ENCODE peak calls at places on chromosomes 13 and 19, in eight cellular contexts. One of them, this sample, is unnamed.

GRCh38 chr13:27171244-27171829 is at the start of gene USP12:
- DNase-seq in T-helper 9 cell: no peak
- DNase-seq in breast epithelium: peak
- DNase-seq in NCI-H345: peak
- DNase-seq in SHP77: no peak
- DNase-seq in stimulated activated CD8-positive, alpha-beta memory T cell treated with anti-CD3 and anti-CD28 coated beads, Interleukin-2, amount 100 ng/mL, for 48 hours: no peak
- DNase-seq in progenitor cell of endocrine pancreas: peak
- DNase-seq in AG10803: peak
- DNase-seq in this sample: no peak

GRCh38 chr19:12939292-12939606 is 840 bp downstream of the CALR start:
- DNase-seq in T-helper 9 cell: no peak
- DNase-seq in breast epithelium: no peak
- DNase-seq in NCI-H345: no peak
- DNase-seq in SHP77: no peak
- DNase-seq in stimulated activated CD8-positive, alpha-beta memory T cell treated with anti-CD3 and anti-CD28 coated beads, Interleukin-2, amount 100 ng/mL, for 48 hours: no peak
- DNase-seq in progenitor cell of endocrine pancreas: no peak
- DNase-seq in AG10803: peak
- DNase-seq in this sample: peak

GRCh38 chr13:24911135-24911524 is 147.2 kb downstream of the RNF17 start:
- DNase-seq in T-helper 9 cell: no peak
- DNase-seq in breast epithelium: no peak
- DNase-seq in NCI-H345: no peak
- DNase-seq in SHP77: no peak
- DNase-seq in stimulated activated CD8-positive, alpha-beta memory T cell treated with anti-CD3 and anti-CD28 coated beads, Interleukin-2, amount 100 ng/mL, for 48 hours: no peak
- DNase-seq in progenitor cell of endocrine pancreas: no peak
- DNase-seq in AG10803: peak
- DNase-seq in this sample: peak

GRCh38 chr13:109447667-109448066 is 338.7 kb downstream of the IRS2 start:
- DNase-seq in T-helper 9 cell: no peak
- DNase-seq in breast epithelium: no peak
- DNase-seq in NCI-H345: no peak
- DNase-seq in SHP77: no peak
- DNase-seq in stimulated activated CD8-positive, alpha-beta memory T cell treated with anti-CD3 and anti-CD28 coated beads, Interleukin-2, amount 100 ng/mL, for 48 hours: no peak
- DNase-seq in progenitor cell of endocrine pancreas: no peak
- DNase-seq in AG10803: no peak
- DNase-seq in this sample: no peak

GRCh38 chr19:3852614-3853254 is 16.1 kb downstream of the ZFR2 start:
- DNase-seq in T-helper 9 cell: peak
- DNase-seq in breast epithelium: no peak
- DNase-seq in NCI-H345: peak
- DNase-seq in SHP77: peak
- DNase-seq in stimulated activated CD8-positive, alpha-beta memory T cell treated with anti-CD3 and anti-CD28 coated beads, Interleukin-2, amount 100 ng/mL, for 48 hours: no peak
- DNase-seq in progenitor cell of endocrine pancreas: no peak
- DNase-seq in AG10803: peak
- DNase-seq in this sample: peak

GRCh38 chr13:24638096-24638495 is 42.1 kb upstream of the ATP12A start:
- DNase-seq in T-helper 9 cell: no peak
- DNase-seq in breast epithelium: no peak
- DNase-seq in NCI-H345: no peak
- DNase-seq in SHP77: no peak
- DNase-seq in stimulated activated CD8-positive, alpha-beta memory T cell treated with anti-CD3 and anti-CD28 coated beads, Interleukin-2, amount 100 ng/mL, for 48 hours: no peak
- DNase-seq in progenitor cell of endocrine pancreas: no peak
- DNase-seq in AG10803: no peak
- DNase-seq in this sample: no peak

GRCh38 chr19:2727640-2727944 is 6.4 kb upstream of the DIRAS1 start:
- DNase-seq in T-helper 9 cell: no peak
- DNase-seq in breast epithelium: no peak
- DNase-seq in NCI-H345: no peak
- DNase-seq in SHP77: no peak
- DNase-seq in stimulated activated CD8-positive, alpha-beta memory T cell treated with anti-CD3 and anti-CD28 coated beads, Interleukin-2, amount 100 ng/mL, for 48 hours: no peak
- DNase-seq in progenitor cell of endocrine pancreas: no peak
- DNase-seq in AG10803: peak
- DNase-seq in this sample: peak

GRCh38 chr13:76937416-76937815 is 10.9 kb upstream of the ACOD1 start:
- DNase-seq in T-helper 9 cell: no peak
- DNase-seq in breast epithelium: no peak
- DNase-seq in NCI-H345: no peak
- DNase-seq in SHP77: no peak
- DNase-seq in stimulated activated CD8-positive, alpha-beta memory T cell treated with anti-CD3 and anti-CD28 coated beads, Interleukin-2, amount 100 ng/mL, for 48 hours: no peak
- DNase-seq in progenitor cell of endocrine pancreas: no peak
- DNase-seq in AG10803: peak
- DNase-seq in this sample: peak

GRCh38 chr19:4568884-4569283 is 9.4 kb upstream of the SEMA6B start:
- DNase-seq in T-helper 9 cell: no peak
- DNase-seq in breast epithelium: no peak
- DNase-seq in NCI-H345: no peak
- DNase-seq in SHP77: no peak
- DNase-seq in stimulated activated CD8-positive, alpha-beta memory T cell treated with anti-CD3 and anti-CD28 coated beads, Interleukin-2, amount 100 ng/mL, for 48 hours: no peak
- DNase-seq in progenitor cell of endocrine pancreas: no peak
- DNase-seq in AG10803: no peak
- DNase-seq in this sample: no peak

GRCh38 chr13:24271611-24272451 is 37.5 kb upstream of the C1QTNF9 start:
- DNase-seq in T-helper 9 cell: peak
- DNase-seq in breast epithelium: no peak
- DNase-seq in NCI-H345: no peak
- DNase-seq in SHP77: no peak
- DNase-seq in stimulated activated CD8-positive, alpha-beta memory T cell treated with anti-CD3 and anti-CD28 coated beads, Interleukin-2, amount 100 ng/mL, for 48 hours: no peak
- DNase-seq in progenitor cell of endocrine pancreas: no peak
- DNase-seq in AG10803: peak
- DNase-seq in this sample: peak

GRCh38 chr19:11821474-11821873 is 7.4 kb downstream of the ZNF440 start:
- DNase-seq in T-helper 9 cell: no peak
- DNase-seq in breast epithelium: no peak
- DNase-seq in NCI-H345: no peak
- DNase-seq in SHP77: no peak
- DNase-seq in stimulated activated CD8-positive, alpha-beta memory T cell treated with anti-CD3 and anti-CD28 coated beads, Interleukin-2, amount 100 ng/mL, for 48 hours: no peak
- DNase-seq in progenitor cell of endocrine pancreas: no peak
- DNase-seq in AG10803: peak
- DNase-seq in this sample: peak

GRCh38 chr13:33355470-33355869 is 69.9 kb upstream of the STARD13 start:
- DNase-seq in T-helper 9 cell: no peak
- DNase-seq in breast epithelium: no peak
- DNase-seq in NCI-H345: no peak
- DNase-seq in SHP77: no peak
- DNase-seq in stimulated activated CD8-positive, alpha-beta memory T cell treated with anti-CD3 and anti-CD28 coated beads, Interleukin-2, amount 100 ng/mL, for 48 hours: no peak
- DNase-seq in progenitor cell of endocrine pancreas: no peak
- DNase-seq in AG10803: peak
- DNase-seq in this sample: peak

GRCh38 chr19:4889034-4889825 is 13.5 kb downstream of the ARRDC5 start:
- DNase-seq in T-helper 9 cell: no peak
- DNase-seq in breast epithelium: no peak
- DNase-seq in NCI-H345: no peak
- DNase-seq in SHP77: no peak
- DNase-seq in stimulated activated CD8-positive, alpha-beta memory T cell treated with anti-CD3 and anti-CD28 coated beads, Interleukin-2, amount 100 ng/mL, for 48 hours: no peak
- DNase-seq in progenitor cell of endocrine pancreas: no peak
- DNase-seq in AG10803: peak
- DNase-seq in this sample: peak

GRCh38 chr19:48543121-48543710 is 8.8 kb upstream of the SULT2B1 start:
- DNase-seq in T-helper 9 cell: no peak
- DNase-seq in breast epithelium: peak
- DNase-seq in NCI-H345: no peak
- DNase-seq in SHP77: no peak
- DNase-seq in stimulated activated CD8-positive, alpha-beta memory T cell treated with anti-CD3 and anti-CD28 coated beads, Interleukin-2, amount 100 ng/mL, for 48 hours: no peak
- DNase-seq in progenitor cell of endocrine pancreas: no peak
- DNase-seq in AG10803: peak
- DNase-seq in this sample: peak

GRCh38 chr13:37306778-37307544 is 201.5 kb upstream of the CSNK1A1L start:
- DNase-seq in T-helper 9 cell: no peak
- DNase-seq in breast epithelium: no peak
- DNase-seq in NCI-H345: no peak
- DNase-seq in SHP77: no peak
- DNase-seq in stimulated activated CD8-positive, alpha-beta memory T cell treated with anti-CD3 and anti-CD28 coated beads, Interleukin-2, amount 100 ng/mL, for 48 hours: no peak
- DNase-seq in progenitor cell of endocrine pancreas: no peak
- DNase-seq in AG10803: peak
- DNase-seq in this sample: peak

GRCh38 chr19:57664269-57665127 is 4.2 kb upstream of the ZSCAN4 start:
- DNase-seq in T-helper 9 cell: no peak
- DNase-seq in breast epithelium: no peak
- DNase-seq in NCI-H345: peak
- DNase-seq in SHP77: no peak
- DNase-seq in stimulated activated CD8-positive, alpha-beta memory T cell treated with anti-CD3 and anti-CD28 coated beads, Interleukin-2, amount 100 ng/mL, for 48 hours: no peak
- DNase-seq in progenitor cell of endocrine pancreas: peak
- DNase-seq in AG10803: peak
- DNase-seq in this sample: peak

GRCh38 chr13:35838356-35838755 is 292.8 kb downstream of the DCLK1 start:
- DNase-seq in T-helper 9 cell: no peak
- DNase-seq in breast epithelium: no peak
- DNase-seq in NCI-H345: no peak
- DNase-seq in SHP77: no peak
- DNase-seq in stimulated activated CD8-positive, alpha-beta memory T cell treated with anti-CD3 and anti-CD28 coated beads, Interleukin-2, amount 100 ng/mL, for 48 hours: no peak
- DNase-seq in progenitor cell of endocrine pancreas: no peak
- DNase-seq in AG10803: peak
- DNase-seq in this sample: peak

GRCh38 chr13:79392882-79393563 is 13.0 kb downstream of the RBM26 start:
- DNase-seq in T-helper 9 cell: no peak
- DNase-seq in breast epithelium: no peak
- DNase-seq in NCI-H345: peak
- DNase-seq in SHP77: no peak
- DNase-seq in stimulated activated CD8-positive, alpha-beta memory T cell treated with anti-CD3 and anti-CD28 coated beads, Interleukin-2, amount 100 ng/mL, for 48 hours: no peak
- DNase-seq in progenitor cell of endocrine pancreas: no peak
- DNase-seq in AG10803: peak
- DNase-seq in this sample: peak

GRCh38 chr13:33204130-33204927 is 81.2 kb downstream of the STARD13 start:
- DNase-seq in T-helper 9 cell: no peak
- DNase-seq in breast epithelium: no peak
- DNase-seq in NCI-H345: no peak
- DNase-seq in SHP77: no peak
- DNase-seq in stimulated activated CD8-positive, alpha-beta memory T cell treated with anti-CD3 and anti-CD28 coated beads, Interleukin-2, amount 100 ng/mL, for 48 hours: no peak
- DNase-seq in progenitor cell of endocrine pancreas: no peak
- DNase-seq in AG10803: peak
- DNase-seq in this sample: peak

GRCh38 chr13:90253806-90254205 is 1093.7 kb upstream of the MIR17HG start:
- DNase-seq in T-helper 9 cell: no peak
- DNase-seq in breast epithelium: no peak
- DNase-seq in NCI-H345: no peak
- DNase-seq in SHP77: no peak
- DNase-seq in stimulated activated CD8-positive, alpha-beta memory T cell treated with anti-CD3 and anti-CD28 coated beads, Interleukin-2, amount 100 ng/mL, for 48 hours: no peak
- DNase-seq in progenitor cell of endocrine pancreas: no peak
- DNase-seq in AG10803: no peak
- DNase-seq in this sample: no peak